ENCODE peak calls at places on chromosomes 3 and 15, in six cellular contexts. P is H9, D is mesendoderm, E is IMR-90, Q is trophoblast cell, Z is mesenchymal stem cell. J is an unnamed sample. For H3K79me1, the result is how much of the 10 kb centered on the place peaks cover.

GRCh38 chr3:43792904-43793303 is 102.2 kb downstream of the ABHD5 start:
- DNase-seq in D (no peak), E (no peak), Q (no peak), P (peak), Z (no peak), J (no peak)

GRCh38 chr3:48270306-48270705 is 29.4 kb downstream of the ZNF589 start:
- DNase-seq in E (no peak), Z (no peak), Q (no peak), D (no peak), P (no peak), J (no peak)

GRCh38 chr15:92277776-92278175 is 115.9 kb upstream of the ST8SIA2 start:
- DNase-seq in E (no peak), P (peak), Z (no peak), Q (no peak), D (peak), J (no peak)

GRCh38 chr3:69116162-69116561 is 6.2 kb downstream of the LMOD3 start:
- DNase-seq in P (no peak), E (no peak), D (no peak), Q (no peak), Z (no peak), J (no peak)

GRCh38 chr15:92801774-92802464 is 98.2 kb upstream of the CHD2 start:
- DNase-seq in Z (peak), P (no peak), D (peak), Q (peak), E (peak), J (no peak)

GRCh38 chr3:110016235-110016634 is 678.9 kb upstream of the DPPA4 start:
- DNase-seq in D (no peak), Q (no peak), E (no peak), Z (no peak), P (no peak), J (no peak)

GRCh38 chr3:155112661-155113389 is 32.7 kb downstream of the MME start:
- DNase-seq in P (no peak), Q (no peak), D (no peak), Z (no peak), E (no peak), J (no peak)

GRCh38 chr3:187742351-187743171 is 2.7 kb downstream of the BCL6 start:
- DNase-seq in E (peak), Z (peak), D (no peak), Q (no peak), P (no peak), J (no peak)

GRCh38 chr15:59298255-59298856 is 74.3 kb downstream of the MYO1E start:
- DNase-seq in D (peak), E (peak), Q (peak), Z (no peak), P (no peak), J (no peak)

GRCh38 chr3:42443819-42444436 is 33.5 kb upstream of the LYZL4 start:
- DNase-seq in E (peak), D (peak), Q (peak), P (peak), Z (peak), J (peak)

GRCh38 chr15:46080018-46080417 is 445.2 kb downstream of the SQOR start:
- DNase-seq in P (peak), E (no peak), Q (no peak), Z (no peak), D (peak), J (peak)

GRCh38 chr15:50083424-50084025 is 35.5 kb downstream of the ATP8B4 start:
- DNase-seq in Z (no peak), E (no peak), Q (no peak), P (no peak), D (no peak), J (no peak)

GRCh38 chr15:66953523-66954229 is 111.7 kb upstream of the SMAD3 start:
- DNase-seq in E (no peak), P (no peak), D (no peak), Z (no peak), Q (peak), J (no peak)

GRCh38 chr15:68807249-68807648 is 13.4 kb downstream of the ANP32A start:
- DNase-seq in D (no peak), E (no peak), Z (no peak), P (no peak), Q (no peak), J (no peak)
- H3K79me1 ChIP-seq in D (under half), E (half or more), Z (under half), P (under half), Q (under half), J (under half)

GRCh38 chr3:46960801-46961200 is 15.7 kb downstream of the CCDC12 start:
- DNase-seq in Z (no peak), P (no peak), D (no peak), E (no peak), Q (no peak), J (no peak)

GRCh38 chr3:46959169-46959515 is 17.4 kb downstream of the CCDC12 start:
- DNase-seq in Z (no peak), P (no peak), Q (no peak), D (no peak), E (no peak), J (no peak)

GRCh38 chr3:46962427-46962826 is 14.1 kb downstream of the CCDC12 start:
- DNase-seq in E (no peak), Q (no peak), D (no peak), P (no peak), Z (no peak), J (no peak)

GRCh38 chr3:46960081-46960701 is 16.4 kb downstream of the CCDC12 start:
- DNase-seq in Z (peak), Q (peak), D (peak), E (peak), P (no peak), J (no peak)

DNA sequence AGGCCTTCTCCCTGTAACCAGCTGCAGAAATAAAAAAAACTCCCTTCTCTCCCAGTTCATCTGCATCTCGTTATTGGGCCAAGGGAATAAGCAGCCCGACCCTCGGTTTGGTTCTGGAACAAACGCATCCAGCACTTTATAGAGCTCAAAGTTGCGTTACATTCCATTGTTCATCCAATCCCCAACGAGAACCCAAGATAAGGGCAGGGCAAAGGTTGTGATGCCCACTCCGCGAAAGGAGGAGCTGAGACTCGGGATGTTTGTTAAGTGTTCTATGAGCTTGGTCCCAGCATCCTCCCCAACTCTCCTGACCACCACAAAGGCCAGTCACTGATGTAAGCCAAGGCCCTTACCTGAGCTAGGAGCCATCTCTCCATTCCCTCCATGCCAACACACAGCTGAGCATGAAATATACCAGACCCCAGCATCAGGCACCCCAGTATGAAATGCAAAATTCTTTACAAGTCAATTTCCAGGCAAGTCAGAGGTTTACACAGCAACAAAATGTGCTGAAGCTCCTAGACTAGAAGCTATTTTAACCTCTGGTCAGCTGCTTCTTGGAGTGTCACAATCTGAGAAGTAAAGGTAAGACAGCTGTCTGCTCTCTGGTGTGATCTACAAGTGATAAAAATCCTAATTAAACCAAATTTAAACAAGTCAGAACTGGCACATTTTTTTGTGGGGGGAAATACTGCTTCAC is 17.9 kb downstream of the CCDC12 start:
- DNase-seq in D (no peak), Z (no peak), E (no peak), P (no peak), Q (no peak), J (no peak)
- H3K79me1 ChIP-seq in D (half or more), Z (under half), E (under half), P (under half), Q (under half), J (under half)

DNA sequence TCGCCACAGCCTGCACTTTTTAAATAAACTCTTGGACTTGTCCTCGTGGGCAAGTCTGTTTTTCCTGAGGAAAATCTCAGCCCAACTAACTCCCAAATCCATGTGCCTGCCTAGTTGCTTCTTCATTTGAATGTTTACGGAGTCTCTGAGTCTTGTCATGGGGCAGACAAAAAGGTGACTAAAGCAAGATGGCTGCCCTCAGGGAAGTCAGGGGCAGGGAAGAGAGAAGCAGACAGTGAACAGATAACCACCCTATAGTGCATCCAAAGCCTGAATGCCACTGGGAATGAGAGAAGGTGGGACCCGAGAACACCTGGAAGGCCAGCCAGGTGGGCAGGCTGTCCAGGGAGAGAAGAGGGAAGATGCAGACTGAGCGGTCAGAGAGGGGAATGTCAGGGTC is 21.4 kb downstream of the CCDC12 start:
- DNase-seq in Q (no peak), D (no peak), Z (no peak), P (no peak), E (no peak), J (no peak)
- H3K79me1 ChIP-seq in Q (under half), D (half or more), Z (under half), P (under half), E (under half), J (under half)

GRCh38 chr3:62174116-62174515 is 199.2 kb downstream of the FEZF2 start:
- DNase-seq in P (no peak), Z (no peak), Q (no peak), E (no peak), D (no peak), J (no peak)
- H3K79me1 ChIP-seq in P (under half), Z (under half), Q (under half), E (under half), D (under half), J (under half)

DNA sequence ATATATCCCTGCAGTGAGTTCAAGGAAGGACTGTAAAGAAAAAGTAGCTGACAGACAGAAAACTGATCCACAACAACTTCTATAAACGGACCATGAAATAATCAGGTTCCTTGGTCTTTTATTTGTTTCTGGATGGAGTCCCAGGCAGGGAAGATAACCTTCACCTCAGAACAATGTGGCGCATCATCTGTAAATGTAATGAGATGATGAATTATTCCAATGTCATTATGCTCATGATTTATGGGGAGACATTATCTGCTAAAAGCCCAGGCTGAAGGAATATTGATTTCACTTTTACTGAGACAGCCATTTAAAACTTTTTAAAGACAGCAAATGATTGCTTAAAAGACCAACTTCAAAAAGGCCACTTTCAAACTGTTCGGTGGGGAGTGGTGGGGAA is 354.9 kb upstream of the ADAMTS9 start:
- DNase-seq in P (no peak), Q (no peak), Z (no peak), D (no peak), E (no peak), J (no peak)
- H3K79me1 ChIP-seq in P (under half), Q (under half), Z (under half), D (under half), E (under half), J (under half)

GRCh38 chr15:75639191-75639708 is 774 bp downstream of the IMP3 start:
- DNase-seq in D (peak), Z (peak), Q (peak), P (no peak), E (no peak), J (no peak)
- H3K79me1 ChIP-seq in D (under half), Z (under half), Q (under half), P (under half), E (under half), J (under half)

GRCh38 chr15:87610366-87610765 is 646.2 kb downstream of the NTRK3 start:
- DNase-seq in E (peak), P (no peak), D (no peak), Q (no peak), Z (peak), J (no peak)
- H3K79me1 ChIP-seq in E (under half), P (under half), D (under half), Q (under half), Z (under half), J (under half)

GRCh38 chr3:46955801-46956259 is 20.7 kb downstream of the CCDC12 start:
- DNase-seq in P (no peak), Q (no peak), D (no peak), Z (peak), E (peak), J (no peak)
- H3K79me1 ChIP-seq in P (under half), Q (under half), D (half or more), Z (under half), E (under half), J (under half)

GRCh38 chr15:76221085-76221767 is 90.0 kb downstream of the ETFA start:
- DNase-seq in E (no peak), Q (peak), D (no peak), Z (no peak), P (no peak), J (no peak)
- H3K79me1 ChIP-seq in E (under half), Q (under half), D (under half), Z (under half), P (under half), J (under half)

GRCh38 chr3:81674690-81675089 is 86.8 kb downstream of the GBE1 start:
- DNase-seq in Z (no peak), D (no peak), P (no peak), E (no peak), Q (no peak), J (no peak)
- H3K79me1 ChIP-seq in Z (under half), D (under half), P (under half), E (under half), Q (under half), J (under half)

J was measured in neuronal stem cell.